ENCODE peak calls at places on chromosomes 13 and 19, in five cellular contexts. One of them, this sample, is unnamed.

GRCh38 chr19:55080915-55081772 is 5.5 kb downstream of the EPS8L1 start:
- DNase-seq in AG08395: peak; percentile 61
- DNase-seq in SHP77: peak; percentile 45
- DNase-seq in lower lobe of right lung: peak; percentile 90
- DNase-seq in activated T-cell treated with anti-CD3 and anti-CD28 coated beads for 1 hour: peak; percentile 75
- DNase-seq in this sample: peak; percentile 86

GRCh38 chr19:41994521-41994971 is 516 bp upstream of the ATP1A3 start:
- DNase-seq in SHP77: no peak
- DNase-seq in activated T-cell treated with anti-CD3 and anti-CD28 coated beads for 1 hour: no peak
- DNase-seq in lower lobe of right lung: no peak
- DNase-seq in AG08395: no peak
- DNase-seq in this sample: peak; percentile 77

GRCh38 chr13:113820813-113821651 is 42.8 kb downstream of the GAS6 start:
- DNase-seq in AG08395: peak; percentile 91
- DNase-seq in lower lobe of right lung: no peak
- DNase-seq in activated T-cell treated with anti-CD3 and anti-CD28 coated beads for 1 hour: no peak
- DNase-seq in SHP77: no peak
- DNase-seq in this sample: peak; percentile 92

GRCh38 chr13:114148521-114148855 is 16.1 kb upstream of the RASA3 start:
- DNase-seq in activated T-cell treated with anti-CD3 and anti-CD28 coated beads for 1 hour: peak; percentile 70
- DNase-seq in AG08395: no peak
- DNase-seq in lower lobe of right lung: peak; percentile 45
- DNase-seq in SHP77: no peak
- DNase-seq in this sample: no peak

GRCh38 chr19:36805364-36805763 is 32.8 kb upstream of the ZNF850 start:
- DNase-seq in AG08395: no peak
- DNase-seq in lower lobe of right lung: no peak
- DNase-seq in SHP77: no peak
- DNase-seq in activated T-cell treated with anti-CD3 and anti-CD28 coated beads for 1 hour: no peak
- DNase-seq in this sample: no peak

GRCh38 chr19:33195711-33196347 is 1.7 kb downstream of the LRP3 start:
- DNase-seq in lower lobe of right lung: no peak
- DNase-seq in AG08395: no peak
- DNase-seq in activated T-cell treated with anti-CD3 and anti-CD28 coated beads for 1 hour: no peak
- DNase-seq in SHP77: no peak
- DNase-seq in this sample: no peak

GRCh38 chr13:44843403-44843802 is 145.9 kb downstream of the NUFIP1 start:
- DNase-seq in AG08395: peak; percentile 59
- DNase-seq in activated T-cell treated with anti-CD3 and anti-CD28 coated beads for 1 hour: no peak
- DNase-seq in lower lobe of right lung: no peak
- DNase-seq in SHP77: no peak
- DNase-seq in this sample: no peak

GRCh38 chr13:23645851-23646250 is 75.6 kb downstream of the TNFRSF19 start:
- DNase-seq in activated T-cell treated with anti-CD3 and anti-CD28 coated beads for 1 hour: no peak
- DNase-seq in AG08395: no peak
- DNase-seq in SHP77: no peak
- DNase-seq in lower lobe of right lung: no peak
- DNase-seq in this sample: no peak

GRCh38 chr13:41315466-41316047 is 4.5 kb downstream of the NAA16 start:
- DNase-seq in SHP77: no peak
- DNase-seq in lower lobe of right lung: no peak
- DNase-seq in AG08395: peak; percentile 21
- DNase-seq in activated T-cell treated with anti-CD3 and anti-CD28 coated beads for 1 hour: no peak
- DNase-seq in this sample: no peak

GRCh38 chr19:31578326-31578725 is 229.1 kb upstream of the TSHZ3 start:
- DNase-seq in AG08395: no peak
- DNase-seq in SHP77: no peak
- DNase-seq in activated T-cell treated with anti-CD3 and anti-CD28 coated beads for 1 hour: no peak
- DNase-seq in lower lobe of right lung: no peak
- DNase-seq in this sample: no peak

GRCh38 chr13:112795277-112795676 is 105.4 kb downstream of the ATP11A start:
- DNase-seq in lower lobe of right lung: no peak
- DNase-seq in activated T-cell treated with anti-CD3 and anti-CD28 coated beads for 1 hour: no peak
- DNase-seq in SHP77: no peak
- DNase-seq in AG08395: no peak
- DNase-seq in this sample: no peak

GRCh38 chr13:100627142-100627541 is 38.6 kb upstream of the GGACT start:
- DNase-seq in SHP77: no peak
- DNase-seq in lower lobe of right lung: no peak
- DNase-seq in activated T-cell treated with anti-CD3 and anti-CD28 coated beads for 1 hour: no peak
- DNase-seq in AG08395: no peak
- DNase-seq in this sample: no peak

GRCh38 chr13:29905845-29906244 is 55.4 kb upstream of the UBL3 start:
- DNase-seq in SHP77: no peak
- DNase-seq in AG08395: peak; percentile 48
- DNase-seq in activated T-cell treated with anti-CD3 and anti-CD28 coated beads for 1 hour: no peak
- DNase-seq in lower lobe of right lung: peak; percentile 56
- DNase-seq in this sample: no peak

GRCh38 chr13:93515267-93515666 is 288.7 kb downstream of the GPC6 start:
- DNase-seq in activated T-cell treated with anti-CD3 and anti-CD28 coated beads for 1 hour: no peak
- DNase-seq in SHP77: no peak
- DNase-seq in lower lobe of right lung: no peak
- DNase-seq in AG08395: no peak
- DNase-seq in this sample: no peak

GRCh38 chr13:27043013-27043412 is 128.6 kb downstream of the USP12 start:
- DNase-seq in SHP77: peak; percentile 44
- DNase-seq in AG08395: peak; percentile 98
- DNase-seq in activated T-cell treated with anti-CD3 and anti-CD28 coated beads for 1 hour: no peak
- DNase-seq in lower lobe of right lung: no peak
- DNase-seq in this sample: peak; percentile 26

GRCh38 chr19:18798384-18799352 is 7.6 kb upstream of the COMP start:
- DNase-seq in activated T-cell treated with anti-CD3 and anti-CD28 coated beads for 1 hour: no peak
- DNase-seq in lower lobe of right lung: no peak
- DNase-seq in AG08395: no peak
- DNase-seq in SHP77: peak; percentile 21
- DNase-seq in this sample: no peak

GRCh38 chr13:36363464-36363863 is 17.3 kb upstream of the SPART start:
- DNase-seq in lower lobe of right lung: no peak
- DNase-seq in activated T-cell treated with anti-CD3 and anti-CD28 coated beads for 1 hour: no peak
- DNase-seq in SHP77: no peak
- DNase-seq in AG08395: no peak
- DNase-seq in this sample: no peak

GRCh38 chr19:5090780-5091575 is 122.1 kb downstream of the KDM4B start:
- DNase-seq in SHP77: no peak
- DNase-seq in lower lobe of right lung: no peak
- DNase-seq in AG08395: peak; percentile 64
- DNase-seq in activated T-cell treated with anti-CD3 and anti-CD28 coated beads for 1 hour: no peak
- DNase-seq in this sample: peak; percentile 94

GRCh38 chr19:55464039-55464668 is 397 bp downstream of the C19orf85 start:
- DNase-seq in SHP77: no peak
- DNase-seq in AG08395: no peak
- DNase-seq in activated T-cell treated with anti-CD3 and anti-CD28 coated beads for 1 hour: no peak
- DNase-seq in lower lobe of right lung: no peak
- DNase-seq in this sample: peak; percentile 12

GRCh38 chr13:63299995-63300394 is 1884.3 kb upstream of the PCDH20 start:
- DNase-seq in lower lobe of right lung: no peak
- DNase-seq in activated T-cell treated with anti-CD3 and anti-CD28 coated beads for 1 hour: no peak
- DNase-seq in AG08395: no peak
- DNase-seq in SHP77: no peak
- DNase-seq in this sample: no peak

GRCh38 chr19:39870171-39870971 is 24.2 kb upstream of the FBL start:
- DNase-seq in AG08395: no peak
- DNase-seq in SHP77: peak; percentile 95
- DNase-seq in lower lobe of right lung: no peak
- DNase-seq in activated T-cell treated with anti-CD3 and anti-CD28 coated beads for 1 hour: no peak
- DNase-seq in this sample: no peak

GRCh38 chr19:32339988-32340874 is 5.2 kb upstream of the ZNF507 start:
- DNase-seq in AG08395: peak; percentile 72
- DNase-seq in SHP77: peak; percentile 30
- DNase-seq in lower lobe of right lung: peak; percentile 74
- DNase-seq in activated T-cell treated with anti-CD3 and anti-CD28 coated beads for 1 hour: peak; percentile 23
- DNase-seq in this sample: peak; percentile 65

GRCh38 chr19:34428549-34429285 is 536 bp downstream of the UBA2 start:
- DNase-seq in lower lobe of right lung: peak; percentile 59
- DNase-seq in AG08395: peak; percentile 58
- DNase-seq in SHP77: no peak
- DNase-seq in activated T-cell treated with anti-CD3 and anti-CD28 coated beads for 1 hour: no peak
- DNase-seq in this sample: peak; percentile 16

GRCh38 chr19:16895467-16896097 is 6.8 kb downstream of the F2RL3 start:
- DNase-seq in AG08395: no peak
- DNase-seq in SHP77: peak; percentile 66
- DNase-seq in lower lobe of right lung: no peak
- DNase-seq in activated T-cell treated with anti-CD3 and anti-CD28 coated beads for 1 hour: no peak
- DNase-seq in this sample: no peak

GRCh38 chr13:28181413-28181812 is 43.1 kb downstream of the PAN3 start:
- DNase-seq in AG08395: peak; percentile 62
- DNase-seq in activated T-cell treated with anti-CD3 and anti-CD28 coated beads for 1 hour: no peak
- DNase-seq in SHP77: no peak
- DNase-seq in lower lobe of right lung: no peak
- DNase-seq in this sample: no peak

GRCh38 chr19:15280915-15281683 is 48.9 kb upstream of the EPHX3 start:
- DNase-seq in lower lobe of right lung: peak; percentile 80
- DNase-seq in activated T-cell treated with anti-CD3 and anti-CD28 coated beads for 1 hour: no peak
- DNase-seq in AG08395: peak; percentile 80
- DNase-seq in SHP77: peak; percentile 81
- DNase-seq in this sample: peak; percentile 85

GRCh38 chr13:102846261-102847015 is 606 bp downstream of the ERCC5 start:
- DNase-seq in SHP77: peak; percentile 43
- DNase-seq in lower lobe of right lung: peak; percentile 67
- DNase-seq in AG08395: peak; percentile 27
- DNase-seq in activated T-cell treated with anti-CD3 and anti-CD28 coated beads for 1 hour: peak; percentile 15
- DNase-seq in this sample: peak; percentile 38

GRCh38 chr19:16376649-16377048 is 52.0 kb downstream of the KLF2 start:
- DNase-seq in activated T-cell treated with anti-CD3 and anti-CD28 coated beads for 1 hour: no peak
- DNase-seq in lower lobe of right lung: no peak
- DNase-seq in AG08395: no peak
- DNase-seq in SHP77: peak; percentile 10
- DNase-seq in this sample: peak; percentile 39

GRCh38 chr13:42174344-42175162 is 97.4 kb upstream of the AKAP11 start:
- DNase-seq in AG08395: no peak
- DNase-seq in lower lobe of right lung: no peak
- DNase-seq in SHP77: no peak
- DNase-seq in activated T-cell treated with anti-CD3 and anti-CD28 coated beads for 1 hour: no peak
- DNase-seq in this sample: no peak

GRCh38 chr19:21586341-21587116 is 81.1 kb downstream of the ZNF429 start:
- DNase-seq in AG08395: no peak
- DNase-seq in lower lobe of right lung: peak; percentile 55
- DNase-seq in SHP77: no peak
- DNase-seq in activated T-cell treated with anti-CD3 and anti-CD28 coated beads for 1 hour: peak; percentile 23
- DNase-seq in this sample: no peak

GRCh38 chr13:46656786-46657185 is 103.8 kb downstream of the LRCH1 start:
- DNase-seq in SHP77: no peak
- DNase-seq in lower lobe of right lung: no peak
- DNase-seq in activated T-cell treated with anti-CD3 and anti-CD28 coated beads for 1 hour: no peak
- DNase-seq in AG08395: no peak
- DNase-seq in this sample: no peak

GRCh38 chr19:6766357-6767080 is 716 bp downstream of the SH2D3A start:
- DNase-seq in SHP77: no peak
- DNase-seq in AG08395: no peak
- DNase-seq in lower lobe of right lung: peak; percentile 26
- DNase-seq in activated T-cell treated with anti-CD3 and anti-CD28 coated beads for 1 hour: no peak
- DNase-seq in this sample: no peak

GRCh38 chr13:95714142-95714832 is 37.3 kb downstream of the DNAJC3 start:
- DNase-seq in lower lobe of right lung: no peak
- DNase-seq in activated T-cell treated with anti-CD3 and anti-CD28 coated beads for 1 hour: no peak
- DNase-seq in SHP77: no peak
- DNase-seq in AG08395: peak; percentile 70
- DNase-seq in this sample: no peak

GRCh38 chr13:79659161-79659560 is 178.2 kb downstream of the NDFIP2 start:
- DNase-seq in AG08395: no peak
- DNase-seq in activated T-cell treated with anti-CD3 and anti-CD28 coated beads for 1 hour: no peak
- DNase-seq in lower lobe of right lung: no peak
- DNase-seq in SHP77: peak; percentile 35
- DNase-seq in this sample: peak; percentile 85

GRCh38 chr13:20006206-20006605 is 47.7 kb downstream of the ZMYM2 start:
- DNase-seq in SHP77: no peak
- DNase-seq in activated T-cell treated with anti-CD3 and anti-CD28 coated beads for 1 hour: no peak
- DNase-seq in AG08395: no peak
- DNase-seq in lower lobe of right lung: no peak
- DNase-seq in this sample: no peak

GRCh38 chr13:22220186-22221160 is 549.6 kb downstream of the FGF9 start:
- DNase-seq in activated T-cell treated with anti-CD3 and anti-CD28 coated beads for 1 hour: no peak
- DNase-seq in AG08395: peak; percentile 56
- DNase-seq in SHP77: no peak
- DNase-seq in lower lobe of right lung: no peak
- DNase-seq in this sample: no peak

GRCh38 chr13:50512602-50513527 is 330.6 kb downstream of the DLEU7 start:
- DNase-seq in SHP77: peak; percentile 42
- DNase-seq in lower lobe of right lung: peak; percentile 77
- DNase-seq in activated T-cell treated with anti-CD3 and anti-CD28 coated beads for 1 hour: peak; percentile 16
- DNase-seq in AG08395: peak; percentile 59
- DNase-seq in this sample: no peak

GRCh38 chr13:38866649-38867048 is 124.0 kb downstream of the STOML3 start:
- DNase-seq in lower lobe of right lung: no peak
- DNase-seq in AG08395: no peak
- DNase-seq in SHP77: no peak
- DNase-seq in activated T-cell treated with anti-CD3 and anti-CD28 coated beads for 1 hour: no peak
- DNase-seq in this sample: no peak

GRCh38 chr13:98658131-98658530 is 81.2 kb upstream of the STK24 start:
- DNase-seq in SHP77: no peak
- DNase-seq in lower lobe of right lung: no peak
- DNase-seq in activated T-cell treated with anti-CD3 and anti-CD28 coated beads for 1 hour: no peak
- DNase-seq in AG08395: peak; percentile 61
- DNase-seq in this sample: no peak